ENCODE peak calls at places on chromosomes 5 and 9, in four cellular contexts. One of them, this sample, is unnamed.

GRCh38 chr5:172451771-172452197 is 2.5 kb downstream of the SH3PXD2B start:
- DNase-seq in IMR-90: peak
- DNase-seq in mesendoderm: peak
- DNase-seq in H9: peak
- DNase-seq in this sample: peak

GRCh38 chr5:176899296-176899891 is at the start of gene HK3:
- DNase-seq in H9: no peak
- DNase-seq in mesendoderm: no peak
- DNase-seq in IMR-90: no peak
- DNase-seq in this sample: no peak

GRCh38 chr5:144697847-144698262 is 527.2 kb downstream of the KCTD16 start:
- DNase-seq in mesendoderm: peak
- DNase-seq in IMR-90: peak
- DNase-seq in H9: no peak
- DNase-seq in this sample: peak

GRCh38 chr9:108854094-108854493 is 1.7 kb downstream of the ACTL7B start:
- DNase-seq in IMR-90: no peak
- DNase-seq in H9: no peak
- DNase-seq in mesendoderm: no peak
- DNase-seq in this sample: no peak

GRCh38 chr9:17783227-17783626 is 204.4 kb downstream of the SH3GL2 start:
- DNase-seq in mesendoderm: no peak
- DNase-seq in H9: no peak
- DNase-seq in IMR-90: no peak
- DNase-seq in this sample: peak

GRCh38 chr9:19649672-19650071 is 139.2 kb downstream of the SLC24A2 start:
- DNase-seq in mesendoderm: no peak
- DNase-seq in IMR-90: no peak
- DNase-seq in H9: no peak
- DNase-seq in this sample: no peak

GRCh38 chr5:78653969-78654368 is 5.4 kb upstream of the LHFPL2 start:
- DNase-seq in H9: no peak
- DNase-seq in mesendoderm: no peak
- DNase-seq in IMR-90: peak
- DNase-seq in this sample: peak

GRCh38 chr5:176792584-176793342 is 17.6 kb upstream of the UNC5A start:
- DNase-seq in H9: no peak
- DNase-seq in IMR-90: no peak
- DNase-seq in mesendoderm: no peak
- DNase-seq in this sample: no peak

GRCh38 chr9:18394847-18395355 is 79.1 kb upstream of the ADAMTSL1 start:
- DNase-seq in H9: no peak
- DNase-seq in mesendoderm: no peak
- DNase-seq in IMR-90: no peak
- DNase-seq in this sample: no peak

GRCh38 chr5:178468196-178468685 is 122.0 kb downstream of the COL23A1 start:
- DNase-seq in mesendoderm: no peak
- DNase-seq in H9: no peak
- DNase-seq in IMR-90: no peak
- DNase-seq in this sample: no peak

GRCh38 chr5:14199902-14200301 is 56.8 kb downstream of the TRIO start:
- DNase-seq in H9: no peak
- DNase-seq in mesendoderm: no peak
- DNase-seq in IMR-90: no peak
- DNase-seq in this sample: no peak

GRCh38 chr9:81693639-81694378 is 4.5 kb upstream of the TLE1 start:
- DNase-seq in IMR-90: no peak
- DNase-seq in H9: no peak
- DNase-seq in mesendoderm: no peak
- DNase-seq in this sample: peak

GRCh38 chr5:65172486-65173129 is 309.1 kb downstream of the ADAMTS6 start:
- DNase-seq in mesendoderm: no peak
- DNase-seq in IMR-90: peak
- DNase-seq in H9: no peak
- DNase-seq in this sample: no peak

GRCh38 chr9:123314617-123315016 is 41.4 kb upstream of the CRB2 start:
- DNase-seq in IMR-90: no peak
- DNase-seq in H9: no peak
- DNase-seq in mesendoderm: no peak
- DNase-seq in this sample: no peak

GRCh38 chr5:129125819-129126218 is 31.3 kb downstream of the ISOC1 start:
- DNase-seq in mesendoderm: no peak
- DNase-seq in IMR-90: no peak
- DNase-seq in H9: no peak
- DNase-seq in this sample: no peak

GRCh38 chr5:33556330-33557328 is 115.9 kb downstream of the TARS1 start:
- DNase-seq in IMR-90: no peak
- DNase-seq in mesendoderm: no peak
- DNase-seq in H9: no peak
- DNase-seq in this sample: no peak

GRCh38 chr5:98750693-98751092 is 22.8 kb upstream of the RGMB start:
- DNase-seq in H9: peak
- DNase-seq in IMR-90: no peak
- DNase-seq in mesendoderm: peak
- DNase-seq in this sample: peak

GRCh38 chr5:78766412-78766762 is 117.8 kb upstream of the LHFPL2 start:
- DNase-seq in mesendoderm: no peak
- DNase-seq in H9: no peak
- DNase-seq in IMR-90: no peak
- DNase-seq in this sample: peak

GRCh38 chr9:132532171-132532570 is 50.2 kb upstream of the BARHL1 start:
- DNase-seq in IMR-90: no peak
- DNase-seq in mesendoderm: no peak
- DNase-seq in H9: no peak
- DNase-seq in this sample: no peak

DNA sequence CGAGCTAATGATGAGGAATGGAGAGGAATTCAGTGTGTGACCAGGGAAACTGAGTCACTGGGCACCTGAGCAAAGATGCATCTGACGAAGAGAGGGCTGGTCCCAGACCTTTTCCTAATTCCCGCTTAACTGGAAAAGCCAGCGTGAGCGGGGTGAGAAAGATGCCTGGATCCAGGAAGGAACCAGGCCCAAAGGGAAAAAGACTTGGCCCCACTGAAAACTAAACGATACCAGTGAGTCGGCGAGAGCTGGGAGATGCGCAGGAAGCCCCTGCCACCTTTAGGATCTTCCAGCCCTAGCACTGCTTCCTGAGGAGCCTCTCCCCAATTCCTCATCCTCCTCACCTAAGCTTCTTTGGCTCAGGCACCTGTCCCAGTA is 499 bp upstream of the FCHSD1 start:
- DNase-seq in mesendoderm: no peak
- DNase-seq in IMR-90: no peak
- DNase-seq in H9: no peak
- DNase-seq in this sample: no peak
- H2AK5ac ChIP-seq in mesendoderm: no peak
- H2AK5ac ChIP-seq in IMR-90: peak
- H2AK5ac ChIP-seq in H9: no peak
- H2AK5ac ChIP-seq in this sample: peak

DNA sequence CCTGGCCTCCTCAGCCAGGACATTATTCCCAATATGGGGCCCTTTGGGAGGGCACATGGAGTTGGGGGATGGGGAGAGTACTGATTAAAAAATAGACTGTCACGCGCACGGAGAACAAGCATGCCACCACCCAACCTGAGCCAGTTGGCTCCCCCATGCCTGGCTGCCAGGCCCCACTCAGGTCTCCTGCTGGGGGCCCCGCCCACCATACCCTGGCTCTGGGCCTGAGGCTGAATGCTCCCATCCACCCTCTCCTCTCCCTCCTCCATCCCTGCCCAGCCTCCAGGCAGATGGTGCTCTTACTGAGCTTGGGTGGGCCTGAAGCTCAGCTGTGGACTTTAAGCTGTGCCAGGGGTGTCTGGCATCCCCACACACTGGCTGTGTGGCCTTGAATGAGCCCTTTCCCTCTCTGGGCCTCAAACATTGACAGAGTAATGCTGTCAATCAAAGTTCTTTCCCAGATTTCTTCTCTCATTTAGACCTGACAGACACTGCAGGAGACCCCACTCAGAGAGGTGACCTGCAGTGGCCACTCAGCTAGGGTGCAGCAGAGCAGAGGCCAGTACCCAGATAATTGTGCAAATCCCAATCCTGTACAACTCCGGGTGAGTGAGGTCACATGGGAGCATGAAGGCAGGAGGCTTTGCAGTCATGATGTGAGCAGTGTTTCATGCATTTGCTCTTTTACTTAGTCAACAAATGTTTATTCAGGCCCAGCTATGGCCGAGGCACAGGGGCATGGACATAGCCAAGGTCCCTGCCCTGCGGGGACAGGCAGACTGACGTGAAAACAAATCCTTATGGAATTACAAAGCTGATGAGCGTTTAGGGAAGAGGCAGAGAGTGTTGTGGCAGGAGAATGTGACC is 9.8 kb upstream of the SYNPO start:
- DNase-seq in mesendoderm: no peak
- DNase-seq in IMR-90: no peak
- DNase-seq in H9: no peak
- DNase-seq in this sample: peak
- H2AK5ac ChIP-seq in mesendoderm: no peak
- H2AK5ac ChIP-seq in IMR-90: peak
- H2AK5ac ChIP-seq in H9: no peak
- H2AK5ac ChIP-seq in this sample: no peak

GRCh38 chr9:2407450-2407849 is 214.1 kb upstream of the VLDLR start:
- DNase-seq in H9: no peak
- DNase-seq in IMR-90: no peak
- DNase-seq in mesendoderm: no peak
- DNase-seq in this sample: no peak
- H2AK5ac ChIP-seq in H9: no peak
- H2AK5ac ChIP-seq in IMR-90: no peak
- H2AK5ac ChIP-seq in mesendoderm: no peak
- H2AK5ac ChIP-seq in this sample: no peak

DNA sequence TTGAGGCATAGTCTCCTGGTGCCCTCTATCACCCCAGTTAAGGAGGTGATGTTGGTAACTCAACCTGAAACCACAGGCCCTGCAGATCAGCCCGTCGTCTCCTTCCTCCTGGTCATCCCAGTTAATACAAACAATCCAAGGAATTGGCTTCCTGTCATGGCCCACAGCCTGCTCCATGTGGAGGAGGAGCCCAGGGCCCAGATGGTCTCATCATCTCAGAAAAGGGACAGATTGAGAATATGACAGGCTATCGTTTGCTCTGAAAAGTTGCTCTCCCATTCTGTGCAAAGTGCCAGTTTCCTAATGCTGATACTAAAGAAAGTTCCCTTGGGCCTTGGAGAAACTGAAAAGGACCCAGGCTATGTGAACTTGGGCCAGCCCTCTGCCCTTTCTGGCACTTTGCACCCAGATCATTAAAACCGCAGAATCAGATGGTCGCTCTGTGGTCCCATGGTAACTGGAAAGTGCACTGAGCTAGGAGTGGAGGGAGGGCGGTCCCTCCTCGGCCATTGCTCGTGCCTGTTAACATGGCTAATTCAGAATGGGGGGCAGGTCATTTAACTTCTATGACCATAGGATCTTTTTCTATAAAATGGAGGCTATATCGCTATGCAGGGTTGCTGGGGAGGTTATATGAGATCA is 685 bp upstream of the SPAAR start:
- DNase-seq in mesendoderm: peak
- DNase-seq in IMR-90: peak
- DNase-seq in H9: no peak
- DNase-seq in this sample: no peak
- H2AK5ac ChIP-seq in mesendoderm: no peak
- H2AK5ac ChIP-seq in IMR-90: peak
- H2AK5ac ChIP-seq in H9: no peak
- H2AK5ac ChIP-seq in this sample: peak

GRCh38 chr9:78354324-78354973 is 57.5 kb downstream of the PSAT1 start:
- DNase-seq in mesendoderm: no peak
- DNase-seq in IMR-90: no peak
- DNase-seq in H9: no peak
- DNase-seq in this sample: no peak

GRCh38 chr9:78354980-78355379 is 58.1 kb downstream of the PSAT1 start:
- DNase-seq in IMR-90: no peak
- DNase-seq in mesendoderm: no peak
- DNase-seq in H9: no peak
- DNase-seq in this sample: no peak

GRCh38 chr9:78357165-78357873 is 60.4 kb downstream of the PSAT1 start:
- DNase-seq in IMR-90: no peak
- DNase-seq in mesendoderm: peak
- DNase-seq in H9: peak
- DNase-seq in this sample: no peak

GRCh38 chr9:78358329-78359051 is 61.6 kb downstream of the PSAT1 start:
- DNase-seq in IMR-90: no peak
- DNase-seq in H9: no peak
- DNase-seq in mesendoderm: no peak
- DNase-seq in this sample: no peak

DNA sequence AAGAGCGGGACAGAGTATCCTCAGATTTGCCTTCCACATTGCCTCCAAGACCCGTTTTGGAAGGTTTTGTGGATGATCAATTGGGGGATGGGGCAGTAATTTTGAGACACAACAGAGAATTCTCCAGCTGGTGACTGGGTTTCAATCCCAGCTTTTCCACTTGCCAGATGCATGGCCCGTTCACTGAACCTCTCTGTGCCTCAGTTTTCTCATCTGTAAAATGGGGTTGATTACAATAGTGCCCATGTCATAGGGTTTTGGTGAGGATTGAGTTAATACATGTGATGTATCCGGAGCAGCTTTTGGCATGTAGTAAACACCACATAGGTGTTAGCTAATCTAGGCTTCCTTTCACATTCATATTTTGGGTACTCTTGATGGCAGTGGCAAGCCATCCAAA is 59.7 kb downstream of the PSAT1 start:
- DNase-seq in H9: no peak
- DNase-seq in mesendoderm: no peak
- DNase-seq in IMR-90: no peak
- DNase-seq in this sample: no peak
- H2AK5ac ChIP-seq in H9: no peak
- H2AK5ac ChIP-seq in mesendoderm: no peak
- H2AK5ac ChIP-seq in IMR-90: no peak
- H2AK5ac ChIP-seq in this sample: no peak